ENCODE peak calls at places on chromosomes 12 and 14, in ten cellular contexts. G, S, X, Z, J, O, U, I, Q and B are unnamed samples.

GRCh38 chr12:10562306-10562933 is 51.0 kb downstream of the MAGOHB start:
- DNase-seq in O (no peak), I (peak), X (no peak), S (no peak), U (no peak), Q (no peak), G (no peak), J (peak), Z (no peak), B (no peak)

GRCh38 chr14:94307410-94307992 is 14.4 kb upstream of the SERPINA10 start:
- DNase-seq in X (no peak), Z (peak), Q (no peak), J (peak), S (no peak), U (no peak), I (no peak), G (no peak), O (no peak), B (no peak)

GRCh38 chr12:49283541-49284429 is 11.2 kb upstream of the PRPH start:
- DNase-seq in G (no peak), Z (no peak), U (no peak), J (no peak), Q (no peak), S (no peak), X (no peak), O (no peak), I (no peak), B (no peak)

GRCh38 chr14:24226477-24226876 is 5.7 kb downstream of the NEDD8 start:
- DNase-seq in X (no peak), G (no peak), Z (no peak), I (no peak), Q (no peak), O (no peak), J (no peak), U (no peak), S (no peak), B (no peak)

GRCh38 chr12:7431993-7432685 is 11.8 kb downstream of the CD163L1 start:
- DNase-seq in U (no peak), O (no peak), S (no peak), G (no peak), I (no peak), Z (no peak), Q (no peak), J (no peak), X (no peak), B (no peak)

GRCh38 chr12:47870175-47870781 is 34.5 kb downstream of the VDR start:
- DNase-seq in O (no peak), Q (peak), Z (no peak), X (peak), G (peak), I (no peak), U (peak), J (peak), S (peak), B (no peak)

GRCh38 chr14:94000267-94000666 is 3.2 kb downstream of the CCDC197 start:
- DNase-seq in S (no peak), Z (no peak), X (no peak), U (no peak), O (no peak), G (no peak), I (no peak), J (no peak), Q (no peak), B (no peak)

GRCh38 chr12:8048906-8049305 is 16.4 kb downstream of the FOXJ2 start:
- DNase-seq in Q (no peak), Z (no peak), X (no peak), J (no peak), S (no peak), O (no peak), I (no peak), G (no peak), U (no peak), B (no peak)

GRCh38 chr12:53674977-53675700 is 744 bp downstream of the ATP5MC2 start:
- DNase-seq in U (no peak), I (peak), Q (no peak), S (no peak), J (peak), G (no peak), Z (no peak), O (no peak), X (no peak), B (no peak)

GRCh38 chr12:6084261-6084968 is 40.1 kb downstream of the VWF start:
- DNase-seq in O (no peak), U (no peak), I (peak), G (peak), S (no peak), X (no peak), Q (no peak), Z (no peak), J (peak), B (no peak)

GRCh38 chr12:104956870-104957301 is 1.2 kb downstream of the SLC41A2 start:
- DNase-seq in U (no peak), O (no peak), Z (no peak), I (no peak), G (no peak), J (no peak), X (no peak), S (no peak), Q (no peak), B (no peak)

GRCh38 chr12:104953323-104953722 is 4.8 kb downstream of the SLC41A2 start:
- DNase-seq in I (no peak), O (no peak), G (no peak), X (no peak), U (peak), Q (no peak), Z (no peak), S (no peak), J (no peak), B (no peak)

GRCh38 chr12:104951759-104952509 is 6.2 kb downstream of the SLC41A2 start:
- DNase-seq in J (no peak), S (no peak), O (no peak), I (no peak), Q (no peak), Z (no peak), G (no peak), U (no peak), X (no peak), B (no peak)

GRCh38 chr12:104955703-104956102 is 2.4 kb downstream of the SLC41A2 start:
- DNase-seq in O (no peak), X (no peak), J (no peak), Z (no peak), G (no peak), S (no peak), Q (no peak), I (no peak), U (no peak), B (no peak)

DNA sequence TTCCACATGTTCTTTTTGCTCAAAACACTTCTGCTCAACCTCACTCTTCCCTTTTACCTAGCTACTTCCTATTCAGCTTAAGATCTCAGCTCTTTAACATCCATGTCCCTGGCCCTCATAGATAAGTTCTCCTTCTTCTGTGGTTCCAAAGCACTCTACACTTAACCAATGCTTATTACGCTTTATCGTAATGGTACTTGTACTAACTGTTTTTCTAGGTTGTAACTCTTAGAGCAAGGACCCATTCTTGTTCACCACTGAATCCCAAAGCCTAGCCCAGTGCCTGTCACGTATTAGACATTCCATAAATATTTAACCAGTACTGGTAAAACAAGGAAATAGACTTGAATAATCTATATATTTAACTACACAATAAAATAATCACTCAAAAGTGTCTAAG is 5.3 kb downstream of the SLC41A2 start:
- DNase-seq in O (no peak), X (no peak), U (no peak), J (no peak), I (no peak), S (no peak), Q (no peak), G (no peak), Z (no peak), B (no peak)
- H3K27ac ChIP-seq in O (no peak), X (no peak), U (no peak), J (no peak), I (no peak), S (peak), Q (no peak), G (no peak), Z (no peak), B (no peak)

DNA sequence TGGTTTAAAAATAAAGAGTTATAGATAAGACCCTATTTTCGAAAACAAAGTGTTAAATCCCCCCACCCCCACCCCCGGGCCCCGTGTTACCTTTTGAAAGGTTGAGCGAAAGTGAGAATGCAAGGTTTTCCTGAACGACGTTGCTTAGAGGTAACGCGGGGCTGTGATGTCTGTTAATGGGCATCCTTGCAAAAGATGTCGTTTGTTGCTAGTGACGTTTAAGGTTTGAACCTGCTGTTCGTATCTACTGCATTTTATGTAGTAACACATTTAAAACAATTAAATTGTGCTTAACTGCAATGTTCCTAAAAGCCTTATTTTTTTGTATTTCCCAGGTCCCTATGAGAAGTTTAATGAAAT is 1.2 kb downstream of the CPSF6 start:
- DNase-seq in U (no peak), J (peak), I (peak), S (no peak), G (no peak), O (no peak), Z (no peak), X (no peak), Q (no peak), B (peak)
- H3K27ac ChIP-seq in U (no peak), J (peak), I (peak), S (peak), G (peak), O (peak), Z (peak), X (peak), Q (peak), B (peak)

DNA sequence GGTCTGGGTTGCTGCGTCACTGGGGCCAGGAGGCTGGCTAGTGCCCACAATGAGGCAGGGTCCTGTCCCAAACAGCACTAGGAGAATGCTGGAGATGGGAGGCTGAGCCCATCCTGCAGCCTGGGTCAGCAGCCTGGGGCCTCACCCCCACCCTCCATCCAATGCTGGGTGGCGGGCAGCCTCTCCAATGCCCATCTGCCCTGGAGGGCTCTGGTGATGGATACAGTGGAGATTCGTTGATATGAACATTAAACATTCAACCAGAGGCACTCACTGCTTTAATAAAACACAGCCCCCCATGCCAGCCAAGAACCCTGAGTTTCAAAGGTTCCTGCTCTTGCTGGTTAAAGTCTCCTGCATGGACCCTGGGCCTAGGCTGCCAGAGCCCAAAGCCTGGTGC is 19.5 kb upstream of the HHIPL1 start:
- DNase-seq in U (no peak), I (no peak), Z (no peak), O (no peak), G (no peak), X (no peak), S (no peak), J (no peak), Q (no peak), B (no peak)
- H3K27ac ChIP-seq in U (no peak), I (no peak), Z (no peak), O (no peak), G (no peak), X (no peak), S (no peak), J (no peak), Q (no peak), B (no peak)

DNA sequence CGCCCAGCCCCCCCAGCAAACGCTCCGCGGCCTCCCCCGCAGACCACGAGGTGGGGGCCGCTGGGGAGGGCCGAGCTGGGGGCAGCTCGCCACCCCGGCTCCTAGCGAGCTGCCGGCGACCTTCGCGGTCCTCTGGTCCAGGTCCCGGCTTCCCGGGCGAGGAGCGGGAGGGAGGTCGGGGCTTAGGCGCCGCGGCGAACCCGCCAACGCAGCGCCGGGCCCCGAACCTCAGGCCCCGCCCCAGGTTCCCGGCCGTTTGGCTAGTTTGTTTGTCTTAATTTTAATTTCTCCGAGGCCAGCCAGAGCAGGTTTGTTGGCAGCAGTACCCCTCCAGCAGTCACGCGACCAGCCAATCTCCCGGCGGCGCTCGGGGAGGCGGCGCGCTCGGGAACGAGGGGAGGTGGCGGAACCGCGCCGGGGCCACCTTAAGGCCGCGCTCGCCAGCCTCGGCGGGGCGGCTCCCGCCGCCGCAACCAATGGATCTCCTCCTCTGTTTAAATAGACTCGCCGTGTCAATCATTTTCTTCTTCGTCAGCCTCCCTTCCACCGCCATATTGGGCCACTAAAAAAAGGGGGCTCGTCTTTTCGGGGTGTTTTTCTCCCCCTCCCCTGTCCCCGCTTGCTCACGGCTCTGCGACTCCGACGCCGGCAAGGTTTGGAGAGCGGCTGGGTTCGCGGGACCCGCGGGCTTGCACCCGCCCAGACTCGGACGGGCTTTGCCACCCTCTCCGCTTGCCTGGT is at the start of gene CDKN1B:
- DNase-seq in U (peak), S (peak), G (peak), Q (peak), O (no peak), X (peak), Z (peak), J (peak), I (peak), B (peak)
- H3K27ac ChIP-seq in U (peak), S (peak), G (peak), Q (peak), O (peak), X (peak), Z (peak), J (peak), I (peak), B (peak)

GRCh38 chr12:68613209-68613904 is 2.7 kb downstream of the RAP1B start:
- DNase-seq in X (no peak), S (peak), G (no peak), I (no peak), U (no peak), Q (no peak), O (no peak), J (no peak), Z (no peak), B (peak)

GRCh38 chr12:68614105-68614679 is 3.5 kb downstream of the RAP1B start:
- DNase-seq in G (no peak), S (no peak), J (no peak), Q (no peak), Z (no peak), O (no peak), I (no peak), U (no peak), X (no peak), B (no peak)

GRCh38 chr12:68612675-68613074 is 2.0 kb downstream of the RAP1B start:
- DNase-seq in Q (no peak), Z (no peak), X (no peak), S (no peak), O (no peak), G (no peak), U (no peak), J (no peak), I (no peak), B (no peak)

GRCh38 chr12:68612245-68612644 is 1.5 kb downstream of the RAP1B start:
- DNase-seq in X (no peak), U (no peak), Q (no peak), S (no peak), Z (no peak), O (no peak), I (no peak), G (no peak), J (no peak), B (no peak)

GRCh38 chr12:68614772-68615171 is 4.1 kb downstream of the RAP1B start:
- DNase-seq in S (no peak), Q (no peak), O (no peak), U (no peak), G (no peak), Z (no peak), X (no peak), I (no peak), J (no peak), B (no peak)
- H3K27ac ChIP-seq in S (no peak), Q (no peak), O (no peak), U (no peak), G (no peak), Z (peak), X (no peak), I (no peak), J (peak), B (no peak)

GRCh38 chr12:16348435-16349131 is 1.1 kb downstream of the MGST1 start:
- DNase-seq in I (no peak), Z (no peak), O (no peak), J (peak), Q (no peak), X (no peak), S (no peak), U (no peak), G (no peak), B (no peak)

GRCh38 chr12:16346931-16347330 is 514 bp upstream of the MGST1 start:
- DNase-seq in Z (no peak), U (no peak), S (no peak), Q (no peak), J (no peak), G (no peak), O (no peak), X (no peak), I (no peak), B (no peak)

GRCh38 chr12:16349132-16349463 is 1.7 kb downstream of the MGST1 start:
- DNase-seq in Q (peak), Z (peak), U (peak), O (no peak), X (peak), I (peak), J (peak), G (peak), S (no peak), B (no peak)

GRCh38 chr12:16345105-16345504 is 2.3 kb upstream of the MGST1 start:
- DNase-seq in X (no peak), Z (no peak), S (no peak), J (no peak), U (no peak), O (no peak), G (no peak), I (no peak), Q (no peak), B (no peak)

GRCh38 chr12:16347391-16348298 is at the start of gene MGST1:
- DNase-seq in X (peak), O (no peak), Q (peak), Z (no peak), J (peak), G (peak), S (no peak), I (peak), U (peak), B (no peak)
- H3K27ac ChIP-seq in X (peak), O (peak), Q (peak), Z (peak), J (peak), G (peak), S (peak), I (peak), U (peak), B (no peak)

GRCh38 chr14:95495538-95496025 is 20.9 kb downstream of the SYNE3 start:
- DNase-seq in U (no peak), X (no peak), G (no peak), O (no peak), I (no peak), S (peak), Q (no peak), J (no peak), Z (no peak), B (no peak)
- H3K27ac ChIP-seq in U (no peak), X (no peak), G (peak), O (peak), I (peak), S (peak), Q (peak), J (no peak), Z (peak), B (peak)

DNA sequence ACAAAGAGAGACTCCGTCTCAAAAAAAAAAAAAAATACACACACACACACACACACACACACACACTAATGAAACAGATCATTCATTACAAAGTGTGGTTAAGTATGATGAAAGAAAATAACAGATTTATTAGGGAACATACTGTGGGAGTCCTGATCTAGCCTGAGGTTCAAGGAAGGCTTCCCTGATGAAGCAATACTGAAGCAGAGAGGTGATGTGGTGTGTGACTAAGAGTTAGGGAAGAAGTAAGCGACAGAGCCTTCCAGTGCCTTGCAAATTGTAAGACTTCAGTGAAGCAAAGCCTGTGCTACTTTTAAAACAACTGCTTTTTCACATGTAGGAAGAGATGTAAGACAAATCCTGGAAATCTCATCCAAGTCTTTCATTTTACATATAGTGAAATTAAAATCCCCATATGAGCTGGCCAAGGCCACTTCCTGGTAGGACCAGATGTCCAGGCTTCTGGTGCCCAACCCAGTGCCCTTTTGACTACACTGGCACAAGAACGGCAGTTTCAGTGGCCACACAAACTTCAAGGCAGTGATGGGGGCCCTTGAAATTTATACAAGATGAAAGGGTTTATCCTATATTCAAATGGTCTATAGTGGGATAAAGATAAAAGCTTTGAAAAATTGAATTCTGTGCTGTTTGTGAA is 86.2 kb downstream of the STON2 start:
- DNase-seq in O (no peak), J (no peak), U (no peak), S (no peak), Q (no peak), Z (no peak), X (no peak), I (no peak), G (no peak), B (no peak)
- H3K27ac ChIP-seq in O (no peak), J (no peak), U (no peak), S (no peak), Q (no peak), Z (no peak), X (no peak), I (peak), G (no peak), B (no peak)